ENCODE peak calls at places on chromosome 4, in eight cellular contexts. Y is A549; B is tibial artery; J is effector memory CD4-positive, alpha-beta T cell; W is CD8-positive, alpha-beta T cell; Q is mammary epithelial cell; K is neuronal stem cell; I is esophagus muscularis mucosa. C is an unnamed sample. For H3K4me1, the result is how much of the 10 kb centered on the place peaks cover.

GRCh38 chr4:152956650-152957436 is 20.7 kb downstream of the FHDC1 start:
- DNase-seq in I (no peak), W (no peak), Y (no peak), Q (no peak), J (no peak), B (no peak), K (no peak), C (no peak)

GRCh38 chr4:118032691-118033090 is 1.6 kb upstream of the NDST3 start:
- DNase-seq in I (no peak), Q (peak), J (no peak), Y (no peak), W (no peak), B (no peak), K (no peak), C (no peak)

GRCh38 chr4:94711635-94712034 is 46.1 kb upstream of the BMPR1B start:
- DNase-seq in Y (no peak), B (no peak), W (no peak), K (no peak), I (no peak), J (no peak), Q (no peak), C (no peak)

GRCh38 chr4:119834901-119835300 is 206.3 kb upstream of the PDE5A start:
- DNase-seq in W (no peak), B (no peak), J (no peak), K (no peak), I (no peak), Y (no peak), Q (no peak), C (no peak)

GRCh38 chr4:21032246-21032645 is 332.0 kb downstream of the PACRGL start:
- DNase-seq in I (no peak), Y (no peak), B (no peak), J (no peak), W (no peak), K (no peak), Q (no peak), C (no peak)

GRCh38 chr4:57080781-57081650 is 29.2 kb downstream of the IGFBP7 start:
- DNase-seq in I (no peak), B (no peak), Q (peak), Y (no peak), J (no peak), W (no peak), K (no peak), C (no peak)

GRCh38 chr4:25402521-25402920 is 25.5 kb downstream of the ANAPC4 start:
- DNase-seq in B (no peak), Y (no peak), J (no peak), I (no peak), K (no peak), W (no peak), Q (no peak), C (no peak)

GRCh38 chr4:112515278-112516075 is 503 bp downstream of the NEUROG2 start:
- DNase-seq in I (no peak), Q (peak), Y (no peak), B (no peak), K (peak), J (no peak), W (no peak), C (no peak)

GRCh38 chr4:8189551-8190466 is 9.3 kb upstream of the SH3TC1 start:
- DNase-seq in B (no peak), I (no peak), J (no peak), W (no peak), Q (no peak), K (no peak), Y (no peak), C (no peak)

GRCh38 chr4:121034010-121034409 is 38.3 kb downstream of the NDNF start:
- DNase-seq in J (no peak), Q (peak), W (no peak), B (peak), Y (no peak), I (no peak), K (no peak), C (no peak)

GRCh38 chr4:1177274-1178141 is 5.1 kb upstream of the SPON2 start:
- DNase-seq in J (peak), I (no peak), K (no peak), B (no peak), Y (no peak), Q (peak), W (peak), C (no peak)

GRCh38 chr4:119242417-119242816 is 29.9 kb downstream of the USP53 start:
- DNase-seq in I (no peak), K (no peak), Y (no peak), B (no peak), Q (no peak), J (no peak), W (no peak), C (no peak)

GRCh38 chr4:6471303-6472007 is 959 bp downstream of the PPP2R2C start:
- DNase-seq in J (no peak), Q (no peak), Y (peak), K (no peak), B (no peak), I (peak), W (no peak), C (no peak)

GRCh38 chr4:186227221-186227620 is at the start of gene KLKB1:
- DNase-seq in Y (no peak), B (no peak), K (no peak), Q (no peak), I (no peak), J (no peak), W (no peak), C (no peak)

GRCh38 chr4:186851291-186852077 is 127.8 kb upstream of the FAT1 start:
- DNase-seq in B (no peak), J (no peak), K (no peak), Y (no peak), Q (no peak), I (no peak), W (no peak), C (no peak)

GRCh38 chr4:111398906-111399330 is 746.3 kb upstream of the FAM241A start:
- DNase-seq in Y (no peak), I (no peak), K (no peak), W (no peak), B (no peak), J (no peak), Q (no peak), C (no peak)

GRCh38 chr4:38354872-38355271 is 309.1 kb upstream of the KLF3 start:
- DNase-seq in I (no peak), Q (no peak), B (no peak), W (no peak), K (no peak), J (no peak), Y (no peak), C (no peak)

GRCh38 chr4:165720411-165721082 is 152.5 kb upstream of the TLL1 start:
- DNase-seq in Q (no peak), J (no peak), B (no peak), Y (no peak), I (no peak), K (no peak), W (no peak), C (no peak)

GRCh38 chr4:384311-385010 is 46.8 kb downstream of the ZNF141 start:
- DNase-seq in W (no peak), J (no peak), K (no peak), B (no peak), I (no peak), Q (no peak), Y (no peak), C (no peak)

GRCh38 chr4:124337874-124338273 is 374.7 kb downstream of the ANKRD50 start:
- DNase-seq in B (no peak), W (no peak), J (no peak), Y (no peak), K (no peak), I (no peak), Q (no peak), C (no peak)

GRCh38 chr4:76658231-76659102 is 223.4 kb downstream of the SHROOM3 start:
- DNase-seq in B (no peak), K (no peak), W (no peak), Q (peak), I (no peak), J (no peak), Y (no peak), C (no peak)
- H3K4me1 ChIP-seq in B (half or more), K (under half), W (under half), Q (under half), I (under half), J (under half), Y (under half), C (under half)

GRCh38 chr4:140871368-140871767 is 115.2 kb upstream of the TBC1D9 start:
- DNase-seq in J (no peak), B (no peak), Q (no peak), K (no peak), I (peak), W (no peak), Y (no peak), C (no peak)
- H3K4me1 ChIP-seq in J (under half), B (under half), Q (under half), K (under half), I (under half), W (under half), Y (under half), C (under half)

GRCh38 chr4:90498175-90498574 is 371.0 kb downstream of the CCSER1 start:
- DNase-seq in K (no peak), Q (no peak), W (no peak), J (no peak), B (no peak), Y (no peak), I (no peak), C (no peak)

GRCh38 chr4:90495211-90495610 is 368.0 kb downstream of the CCSER1 start:
- DNase-seq in Q (no peak), I (no peak), K (no peak), W (no peak), Y (no peak), B (no peak), J (no peak), C (no peak)

GRCh38 chr4:90495936-90496335 is 368.7 kb downstream of the CCSER1 start:
- DNase-seq in W (no peak), Y (no peak), Q (no peak), I (no peak), B (no peak), J (no peak), K (no peak), C (no peak)
- H3K4me1 ChIP-seq in W (under half), Y (under half), Q (under half), I (under half), B (under half), J (under half), K (under half), C (under half)

GRCh38 chr4:3422241-3422801 is 19.4 kb upstream of the HGFAC start:
- DNase-seq in K (no peak), I (no peak), J (no peak), B (no peak), W (no peak), Y (no peak), Q (no peak), C (no peak)
- H3K4me1 ChIP-seq in K (under half), I (under half), J (under half), B (under half), W (under half), Y (under half), Q (under half), C (under half)

GRCh38 chr4:71771613-71772012 is 12.3 kb downstream of the GC start:
- DNase-seq in B (no peak), Y (no peak), W (no peak), Q (no peak), I (no peak), J (no peak), K (no peak), C (no peak)

GRCh38 chr4:71768123-71768522 is 15.8 kb downstream of the GC start:
- DNase-seq in K (no peak), J (no peak), Q (no peak), Y (no peak), I (no peak), B (no peak), W (no peak), C (no peak)

GRCh38 chr4:71772592-71772991 is 11.3 kb downstream of the GC start:
- DNase-seq in B (no peak), Q (no peak), J (no peak), I (no peak), Y (no peak), W (no peak), K (no peak), C (no peak)

GRCh38 chr4:71773004-71773403 is 10.9 kb downstream of the GC start:
- DNase-seq in J (no peak), Q (no peak), I (no peak), W (no peak), Y (no peak), K (no peak), B (no peak), C (no peak)

GRCh38 chr4:71769434-71769833 is 14.4 kb downstream of the GC start:
- DNase-seq in K (no peak), I (no peak), Y (no peak), W (no peak), J (no peak), Q (no peak), B (no peak), C (no peak)
- H3K4me1 ChIP-seq in K (under half), I (under half), Y (under half), W (under half), J (under half), Q (under half), B (under half), C (under half)